ENCODE peak calls at places on chromosomes 2 and 18, in six cellular contexts. J is fibroblast of lung, V is esophagus squamous epithelium, L is right lobe of liver, W is neural progenitor cell, G is left ventricle myocardium inferior. Y is an unnamed sample.

GRCh38 chr18:78993014-78993926 is 13.7 kb downstream of the SALL3 start:
- DNase-seq in W (no peak), V (no peak), J (no peak), L (no peak), G (no peak), Y (no peak)

GRCh38 chr2:226256709-226257401 is 542.8 kb downstream of the IRS1 start:
- DNase-seq in G (no peak), V (no peak), W (no peak), J (peak; percentile 53), L (no peak), Y (peak; percentile 15)

GRCh38 chr2:231347081-231347480 is 48.4 kb upstream of the B3GNT7 start:
- DNase-seq in V (no peak), G (no peak), J (no peak), L (no peak), W (no peak), Y (no peak)

GRCh38 chr2:236131073-236131692 is 37.0 kb downstream of the GBX2 start:
- DNase-seq in L (no peak), J (no peak), G (no peak), V (no peak), W (no peak), Y (no peak)

GRCh38 chr2:54728669-54729120 is 5.2 kb downstream of the EML6 start:
- DNase-seq in J (peak; percentile 90), L (no peak), V (no peak), W (no peak), G (no peak), Y (no peak)

GRCh38 chr2:216012133-216012829 is 1.1 kb downstream of the MREG start:
- DNase-seq in W (no peak), V (no peak), G (no peak), J (peak; percentile 83), L (no peak), Y (peak; percentile 23)

GRCh38 chr18:56984731-56985130 is 162.2 kb upstream of the BOD1L2 start:
- DNase-seq in G (no peak), J (no peak), V (no peak), W (no peak), L (peak; percentile 60), Y (no peak)

GRCh38 chr2:11421863-11422490 is 44.0 kb downstream of the E2F6 start:
- DNase-seq in J (no peak), G (no peak), L (no peak), V (no peak), W (no peak), Y (no peak)

GRCh38 chr2:239262484-239263230 is 138.2 kb downstream of the HDAC4 start:
- DNase-seq in W (no peak), G (no peak), V (no peak), L (peak; percentile 37), J (no peak), Y (no peak)

GRCh38 chr18:26621161-26622026 is 73.0 kb upstream of the KCTD1 start:
- DNase-seq in G (peak; percentile 33), W (peak; percentile 72), V (no peak), L (peak; percentile 68), J (no peak), Y (peak; percentile 13)

GRCh38 chr2:147789720-147790119 is 55.1 kb upstream of the ACVR2A start:
- DNase-seq in V (no peak), L (no peak), J (peak; percentile 90), W (no peak), G (no peak), Y (no peak)

GRCh38 chr2:71940695-71941094 is 207.0 kb downstream of the CYP26B1 start:
- DNase-seq in V (no peak), W (no peak), L (peak; percentile 80), G (no peak), J (no peak), Y (no peak)

GRCh38 chr2:231463698-231464575 is at the start of gene NCL:
- DNase-seq in W (peak; percentile 92), J (peak; percentile 97), L (peak; percentile 85), G (peak; percentile 86), V (peak; percentile 79), Y (peak; percentile 86)

GRCh38 chr18:63057707-63058106 is 261.9 kb downstream of the BCL2 start:
- DNase-seq in V (no peak), L (no peak), G (no peak), W (no peak), J (no peak), Y (no peak)

GRCh38 chr2:17125989-17126620 is 392.1 kb downstream of the RAD51AP2 start:
- DNase-seq in V (no peak), G (no peak), W (no peak), J (no peak), L (no peak), Y (no peak)

GRCh38 chr2:38602136-38602731 is 494 bp downstream of the HNRNPLL start:
- DNase-seq in W (peak; percentile 69), L (peak; percentile 72), J (no peak), V (no peak), G (peak; percentile 35), Y (peak; percentile 65)

GRCh38 chr2:201630577-201630976 is 12.7 kb downstream of the TMEM237 start:
- DNase-seq in G (no peak), L (no peak), W (no peak), J (no peak), V (no peak), Y (no peak)

GRCh38 chr2:190655570-190655969 is 6.7 kb downstream of the NAB1 start:
- DNase-seq in J (no peak), G (no peak), V (no peak), L (no peak), W (no peak), Y (no peak)
- H3K4me1 ChIP-seq in J (no peaks in the 10 kb centered on the region), G (peaks cover 100% of the 10 kb centered on the region), V (peaks cover 49% of the 10 kb centered on the region), L (no peaks in the 10 kb centered on the region), W (peaks cover 4% of the 10 kb centered on the region), Y (peaks cover 35% of the 10 kb centered on the region)

GRCh38 chr2:149587950-149588487 is 444 bp upstream of the MMADHC start:
- DNase-seq in V (no peak), G (no peak), L (no peak), J (peak; percentile 5), W (no peak), Y (no peak)

GRCh38 chr2:149587220-149587949 is at the start of gene MMADHC:
- DNase-seq in G (peak; percentile 94), W (peak; percentile 96), V (peak; percentile 73), L (peak; percentile 96), J (peak; percentile 96), Y (peak; percentile 97)

GRCh38 chr2:149586898-149587219 is 716 bp downstream of the MMADHC start:
- DNase-seq in J (peak; percentile 3), V (no peak), G (no peak), L (no peak), W (no peak), Y (no peak)

GRCh38 chr2:149586063-149586462 is 1.5 kb downstream of the MMADHC start:
- DNase-seq in J (no peak), V (no peak), W (no peak), G (no peak), L (no peak), Y (peak; percentile 6)

GRCh38 chr2:149585317-149585885 is 2.2 kb downstream of the MMADHC start:
- DNase-seq in G (no peak), J (no peak), W (no peak), V (no peak), L (no peak), Y (no peak)
- H3K4me3 ChIP-seq in G (peak overlapping the region; percentile 86), J (peak overlapping the region; percentile 99), W (peak overlapping the region; percentile 83), V (no peak overlapping the region), L (peak overlapping the region; percentile 73), Y (no peak overlapping the region)

DNA sequence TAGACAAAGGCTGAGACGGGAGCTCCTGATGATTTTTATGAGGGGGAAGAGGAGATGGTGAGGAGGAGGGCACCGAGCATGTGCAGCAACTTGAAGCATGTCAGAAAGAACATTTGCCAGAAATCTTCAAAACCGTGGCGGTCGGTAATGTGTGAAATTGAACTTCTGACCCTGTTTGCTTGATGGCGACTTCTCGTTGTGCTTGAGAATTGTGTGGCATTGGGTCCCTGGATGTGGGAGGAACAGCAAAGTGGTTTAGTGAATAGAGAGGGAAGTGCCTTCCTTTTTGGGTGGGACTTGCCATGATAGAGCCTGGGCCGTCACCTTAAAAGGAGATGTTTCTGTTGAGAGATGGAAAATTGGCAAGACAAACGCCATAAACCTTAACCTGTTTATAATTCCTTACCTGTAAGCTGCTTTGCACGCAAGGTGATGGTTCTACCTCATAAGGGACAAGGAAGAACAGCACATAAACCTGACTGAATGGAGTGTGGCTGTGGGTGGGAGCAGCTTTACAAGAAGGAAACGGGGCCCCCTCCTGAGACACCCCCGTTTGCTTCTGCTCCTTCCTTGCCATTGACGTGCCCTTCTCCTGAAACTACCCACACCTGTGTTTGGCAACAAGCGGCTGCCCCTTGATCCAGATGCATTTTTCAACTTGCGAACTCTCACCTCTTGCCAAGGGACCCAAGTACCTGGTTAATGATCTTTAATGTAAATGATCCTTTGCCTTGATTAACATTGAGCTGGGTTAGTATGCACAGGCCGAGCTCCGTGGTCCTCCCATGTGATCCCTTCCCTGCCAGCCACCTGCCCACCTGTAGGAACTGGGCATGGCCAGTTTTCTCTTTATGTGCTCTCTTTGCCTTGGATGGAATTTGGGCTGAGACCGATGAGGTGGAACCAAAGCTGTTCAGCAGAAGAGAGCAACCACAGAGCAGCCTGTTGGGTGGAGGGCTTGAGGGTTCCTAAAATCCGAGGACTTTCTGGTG is 153.2 kb downstream of the NEDD4L start:
- DNase-seq in W (no peak), J (no peak), V (no peak), G (no peak), L (no peak), Y (peak; percentile 81)
- H3K27ac ChIP-seq in W (no peak overlapping the region), J (no peak overlapping the region), V (no peak overlapping the region), G (no peak overlapping the region), L (no peak overlapping the region), Y (peak overlapping the region; percentile 59)

GRCh38 chr18:12031181-12031580 is 49.9 kb downstream of the IMPA2 start:
- DNase-seq in W (no peak), G (no peak), L (no peak), V (no peak), J (peak; percentile 41), Y (no peak)

GRCh38 chr18:12033643-12034025 is 52.3 kb downstream of the IMPA2 start:
- DNase-seq in V (no peak), W (no peak), G (no peak), J (no peak), L (no peak), Y (no peak)

GRCh38 chr18:12034241-12035100 is 53.2 kb downstream of the IMPA2 start:
- DNase-seq in W (no peak), G (no peak), L (no peak), J (no peak), V (no peak), Y (no peak)

GRCh38 chr18:12031836-12032235 is 50.5 kb downstream of the IMPA2 start:
- DNase-seq in V (no peak), G (peak; percentile 46), J (peak; percentile 90), W (no peak), L (no peak), Y (no peak)

DNA sequence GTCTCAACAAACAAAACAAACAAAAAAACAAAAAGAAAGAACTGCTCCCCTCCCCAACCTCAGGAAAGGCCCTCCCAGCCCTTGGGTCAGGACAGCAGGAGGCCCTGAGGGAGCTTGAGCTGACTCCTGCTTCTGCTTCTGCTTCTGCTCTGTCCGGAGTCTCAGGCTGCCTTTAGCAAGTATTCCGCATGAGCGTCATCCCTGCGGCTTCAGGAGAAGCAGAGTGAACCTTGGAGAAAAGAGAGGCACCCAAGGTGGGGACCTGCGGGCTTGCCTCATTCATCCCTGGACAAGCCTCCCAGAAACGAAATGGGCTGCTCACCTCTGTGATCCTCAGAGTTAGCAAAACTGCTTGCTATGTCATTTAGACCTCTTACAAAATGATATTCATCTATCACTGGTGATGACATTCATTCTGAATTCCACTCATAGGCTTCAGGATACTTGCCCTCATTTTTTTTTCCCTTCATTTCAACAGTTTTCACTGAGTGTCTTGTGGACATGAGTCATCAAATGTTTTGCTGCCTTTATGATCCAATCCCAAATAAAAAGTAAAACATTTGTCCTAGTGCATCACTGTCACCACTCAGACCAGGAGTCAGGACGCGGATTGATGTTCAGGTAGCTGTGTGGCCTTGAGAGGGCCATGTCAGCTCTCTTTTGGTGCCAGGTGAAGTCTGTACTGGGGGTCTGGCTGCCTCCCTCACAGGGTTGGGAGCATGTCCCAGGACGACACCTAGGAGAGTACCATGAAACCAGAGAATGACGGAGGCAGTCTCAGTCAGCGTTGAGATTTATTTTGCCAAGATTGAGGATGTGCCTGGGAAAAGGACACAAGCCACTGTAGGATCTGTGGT is 51.7 kb downstream of the IMPA2 start:
- DNase-seq in L (no peak), W (no peak), V (no peak), G (no peak), J (peak; percentile 61), Y (no peak)
- H3K4me1 ChIP-seq in L (no peaks in the 10 kb centered on the region), W (no peaks in the 10 kb centered on the region), V (peaks cover 55% of the 10 kb centered on the region), G (peaks cover 17% of the 10 kb centered on the region), J (peaks cover 6% of the 10 kb centered on the region), Y (no peaks in the 10 kb centered on the region)